ENCODE peak calls at places on chromosomes 4 and X, in four cellular contexts. One of them, this sample, is unnamed.
A peak's percentile ranks its signal among the peaks of the same experiment; 100 is the strongest.

GRCh38 chrX:13428055-13428786 is 108.4 kb upstream of the ATXN3L start:
- DNase-seq in vagina: no peak
- DNase-seq in CD8-positive, alpha-beta T cell: no peak
- DNase-seq in body of pancreas: no peak
- DNase-seq in this sample: no peak

GRCh38 chr4:176545886-176546285 is 226.1 kb downstream of the SPCS3 start:
- DNase-seq in vagina: no peak
- DNase-seq in CD8-positive, alpha-beta T cell: no peak
- DNase-seq in body of pancreas: no peak
- DNase-seq in this sample: no peak

GRCh38 chr4:128854433-128854832 is 44.9 kb downstream of the JADE1 start:
- DNase-seq in vagina: no peak
- DNase-seq in CD8-positive, alpha-beta T cell: no peak
- DNase-seq in body of pancreas: no peak
- DNase-seq in this sample: no peak

GRCh38 chr4:22462693-22463092 is 53.2 kb downstream of the ADGRA3 start:
- DNase-seq in vagina: no peak
- DNase-seq in CD8-positive, alpha-beta T cell: no peak
- DNase-seq in body of pancreas: no peak
- DNase-seq in this sample: no peak

GRCh38 chrX:105553118-105553517 is 269.2 kb upstream of the NRK start:
- DNase-seq in vagina: no peak
- DNase-seq in CD8-positive, alpha-beta T cell: no peak
- DNase-seq in body of pancreas: no peak
- DNase-seq in this sample: no peak

GRCh38 chrX:129557844-129558243 is 17.8 kb downstream of the OCRL start:
- DNase-seq in vagina: no peak
- DNase-seq in CD8-positive, alpha-beta T cell: no peak
- DNase-seq in body of pancreas: no peak
- DNase-seq in this sample: no peak

GRCh38 chrX:141989802-141990201 is 86.1 kb downstream of the MAGEC1 start:
- DNase-seq in vagina: no peak
- DNase-seq in CD8-positive, alpha-beta T cell: no peak
- DNase-seq in body of pancreas: no peak
- DNase-seq in this sample: no peak

GRCh38 chr4:176191974-176192373 is 3.4 kb downstream of the SPATA4 start:
- DNase-seq in vagina: no peak
- DNase-seq in CD8-positive, alpha-beta T cell: no peak
- DNase-seq in body of pancreas: no peak
- DNase-seq in this sample: no peak

GRCh38 chrX:85836868-85837267 is 210.5 kb downstream of the CHM start:
- DNase-seq in vagina: no peak
- DNase-seq in CD8-positive, alpha-beta T cell: no peak
- DNase-seq in body of pancreas: no peak
- DNase-seq in this sample: no peak

GRCh38 chr4:155799106-155799793 is 40.4 kb downstream of the GUCY1B1 start:
- DNase-seq in vagina: no peak
- DNase-seq in CD8-positive, alpha-beta T cell: no peak
- DNase-seq in body of pancreas: no peak
- DNase-seq in this sample: no peak

GRCh38 chr4:93897559-93897958 is 69.0 kb downstream of the ATOH1 start:
- DNase-seq in vagina: no peak
- DNase-seq in CD8-positive, alpha-beta T cell: no peak
- DNase-seq in body of pancreas: no peak
- DNase-seq in this sample: no peak

GRCh38 chr4:112130903-112131302 is 14.4 kb upstream of the FAM241A start:
- DNase-seq in vagina: no peak
- DNase-seq in CD8-positive, alpha-beta T cell: no peak
- DNase-seq in body of pancreas: no peak
- DNase-seq in this sample: no peak

GRCh38 chr4:127145001-127145400 is 487.8 kb upstream of the INTU start:
- DNase-seq in vagina: no peak
- DNase-seq in CD8-positive, alpha-beta T cell: no peak
- DNase-seq in body of pancreas: no peak
- DNase-seq in this sample: no peak

GRCh38 chrX:38271154-38271716 is 50.6 kb upstream of the SRPX start:
- DNase-seq in vagina: no peak
- DNase-seq in CD8-positive, alpha-beta T cell: no peak
- DNase-seq in body of pancreas: no peak
- DNase-seq in this sample: no peak

GRCh38 chr4:187444061-187444460 is 551.5 kb upstream of the ZFP42 start:
- DNase-seq in vagina: no peak
- DNase-seq in CD8-positive, alpha-beta T cell: no peak
- DNase-seq in body of pancreas: no peak
- DNase-seq in this sample: no peak

GRCh38 chrX:103066606-103067005 is 2.6 kb upstream of the BEX1 start:
- DNase-seq in vagina: no peak
- DNase-seq in CD8-positive, alpha-beta T cell: no peak
- DNase-seq in body of pancreas: no peak
- DNase-seq in this sample: no peak

GRCh38 chr4:40536032-40536431 is 93.6 kb downstream of the RBM47 start:
- DNase-seq in vagina: no peak
- DNase-seq in CD8-positive, alpha-beta T cell: no peak
- DNase-seq in body of pancreas: no peak
- DNase-seq in this sample: no peak

GRCh38 chrX:49108641-49109040 is 14.9 kb downstream of the GPKOW start:
- DNase-seq in vagina: no peak
- DNase-seq in CD8-positive, alpha-beta T cell: no peak
- DNase-seq in body of pancreas: no peak
- DNase-seq in this sample: no peak

GRCh38 chrX:108117988-108118387 is 26.4 kb downstream of the ATG4A start:
- DNase-seq in vagina: no peak
- DNase-seq in CD8-positive, alpha-beta T cell: no peak
- DNase-seq in body of pancreas: no peak
- DNase-seq in this sample: no peak

GRCh38 chr4:105246712-105247111 is 100.0 kb downstream of the TET2 start:
- DNase-seq in vagina: no peak
- DNase-seq in CD8-positive, alpha-beta T cell: no peak
- DNase-seq in body of pancreas: no peak
- DNase-seq in this sample: no peak

GRCh38 chr4:124635331-124635730 is 77.2 kb downstream of the ANKRD50 start:
- DNase-seq in vagina: no peak
- DNase-seq in CD8-positive, alpha-beta T cell: no peak
- DNase-seq in body of pancreas: no peak
- DNase-seq in this sample: no peak

GRCh38 chrX:109336141-109336540 is 145.7 kb downstream of the GUCY2F start:
- DNase-seq in vagina: no peak
- DNase-seq in CD8-positive, alpha-beta T cell: no peak
- DNase-seq in body of pancreas: no peak
- DNase-seq in this sample: no peak

GRCh38 chrX:71558920-71559319 is 19.3 kb upstream of the GCNA start:
- DNase-seq in vagina: no peak
- DNase-seq in CD8-positive, alpha-beta T cell: no peak
- DNase-seq in body of pancreas: no peak
- DNase-seq in this sample: no peak

GRCh38 chrX:130330706-130331105 is 9.0 kb upstream of the SLC25A14 start:
- DNase-seq in vagina: no peak
- DNase-seq in CD8-positive, alpha-beta T cell: no peak
- DNase-seq in body of pancreas: peak; percentile 39
- DNase-seq in this sample: peak; percentile 61

GRCh38 chr4:57127361-57127760 is 17.2 kb upstream of the IGFBP7 start:
- DNase-seq in vagina: no peak
- DNase-seq in CD8-positive, alpha-beta T cell: no peak
- DNase-seq in body of pancreas: no peak
- DNase-seq in this sample: no peak

GRCh38 chr4:8607603-8608481 is 15.3 kb downstream of the CPZ start:
- DNase-seq in vagina: no peak
- DNase-seq in CD8-positive, alpha-beta T cell: peak; percentile 16
- DNase-seq in body of pancreas: peak; percentile 44
- DNase-seq in this sample: peak; percentile 61
- TF ChIP-seq CTCF in vagina: peak; percentile 44
- TF ChIP-seq CTCF in CD8-positive, alpha-beta T cell: peak; percentile 88
- TF ChIP-seq CTCF in body of pancreas: peak; percentile 96
- TF ChIP-seq CTCF in this sample: peak; percentile 88

DNA sequence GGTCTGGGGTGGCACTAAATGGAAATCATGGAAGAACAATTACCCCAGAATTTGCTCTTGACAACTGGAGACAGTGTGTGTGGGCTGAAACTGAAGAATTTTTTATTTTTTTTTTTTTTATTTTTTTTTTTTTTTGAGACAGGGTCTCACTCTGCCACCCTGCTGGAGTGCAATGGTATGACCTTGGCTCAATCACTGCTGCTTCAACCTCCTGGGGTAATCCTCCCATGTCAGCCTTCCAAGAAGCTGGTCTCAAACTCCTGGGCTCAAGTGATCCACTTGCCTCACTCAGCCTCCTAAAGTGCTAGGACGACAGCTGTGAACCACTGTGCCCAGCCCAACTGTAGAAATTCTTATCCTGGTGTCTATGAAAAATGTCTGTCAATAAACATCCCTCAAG is 127.9 kb upstream of the MAP3K15 start:
- DNase-seq in vagina: no peak
- DNase-seq in CD8-positive, alpha-beta T cell: no peak
- DNase-seq in body of pancreas: no peak
- DNase-seq in this sample: no peak
- TF ChIP-seq CTCF in vagina: no peak
- TF ChIP-seq CTCF in CD8-positive, alpha-beta T cell: no peak
- TF ChIP-seq CTCF in body of pancreas: no peak
- TF ChIP-seq CTCF in this sample: no peak

GRCh38 chr4:24514808-24515207 is 69.5 kb downstream of the DHX15 start:
- DNase-seq in vagina: no peak
- DNase-seq in CD8-positive, alpha-beta T cell: no peak
- DNase-seq in body of pancreas: no peak
- DNase-seq in this sample: no peak
- TF ChIP-seq CTCF in vagina: no peak
- TF ChIP-seq CTCF in CD8-positive, alpha-beta T cell: no peak
- TF ChIP-seq CTCF in body of pancreas: no peak
- TF ChIP-seq CTCF in this sample: no peak

DNA sequence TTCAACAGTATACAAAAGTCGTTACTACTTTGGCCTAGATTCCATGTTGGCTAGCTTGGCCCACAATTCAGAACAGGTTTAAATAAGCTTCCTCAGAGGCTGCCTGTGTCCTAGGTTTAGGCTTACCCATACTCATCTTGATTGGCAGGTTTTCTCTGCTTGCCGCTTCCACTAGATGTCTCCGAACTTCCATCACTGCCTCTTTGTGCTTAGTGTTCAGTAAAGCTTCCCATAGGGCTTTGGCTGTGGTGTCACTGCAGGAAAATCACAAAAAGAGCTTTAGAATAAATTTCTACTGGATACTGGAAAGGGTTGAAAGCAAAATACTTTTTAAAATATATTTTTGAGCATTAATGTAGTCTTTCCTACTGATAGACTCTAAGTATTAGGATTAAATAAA is 52.4 kb downstream of the SCFD2 start:
- DNase-seq in vagina: no peak
- DNase-seq in CD8-positive, alpha-beta T cell: no peak
- DNase-seq in body of pancreas: no peak
- DNase-seq in this sample: no peak
- TF ChIP-seq CTCF in vagina: no peak
- TF ChIP-seq CTCF in CD8-positive, alpha-beta T cell: no peak
- TF ChIP-seq CTCF in body of pancreas: no peak
- TF ChIP-seq CTCF in this sample: no peak

GRCh38 chr4:55675196-55675793 is 39.2 kb upstream of the NMU start:
- DNase-seq in vagina: no peak
- DNase-seq in CD8-positive, alpha-beta T cell: no peak
- DNase-seq in body of pancreas: no peak
- DNase-seq in this sample: no peak
- TF ChIP-seq CTCF in vagina: no peak
- TF ChIP-seq CTCF in CD8-positive, alpha-beta T cell: no peak
- TF ChIP-seq CTCF in body of pancreas: no peak
- TF ChIP-seq CTCF in this sample: no peak

GRCh38 chr4:5004496-5004895 is 14.8 kb downstream of the CYTL1 start:
- DNase-seq in vagina: peak; percentile 70
- DNase-seq in CD8-positive, alpha-beta T cell: no peak
- DNase-seq in body of pancreas: no peak
- DNase-seq in this sample: no peak
- TF ChIP-seq CTCF in vagina: no peak
- TF ChIP-seq CTCF in CD8-positive, alpha-beta T cell: no peak
- TF ChIP-seq CTCF in body of pancreas: no peak
- TF ChIP-seq CTCF in this sample: no peak

This sample was measured in Calu3.